ENCODE peak calls at places on chromosomes 4 and X, in six cellular contexts. G is A549, B is H1, V is HepG2, J is K562, Y is SK-N-SH. M is an unnamed sample.

GRCh38 chr4:1992468-1993168 is 16.2 kb downstream of the NELFA start:
- DNase-seq in J (no peak), B (peak), V (no peak), Y (peak), G (no peak), M (no peak)

GRCh38 chr4:10605746-10606482 is 78.7 kb downstream of the CLNK start:
- DNase-seq in J (no peak), B (no peak), V (no peak), Y (no peak), G (no peak), M (no peak)

GRCh38 chr4:74320559-74321118 is 12.4 kb downstream of the EPGN start:
- DNase-seq in V (peak), J (peak), G (peak), B (peak), Y (peak), M (peak)

GRCh38 chr4:52110171-52110570 is 59.1 kb downstream of the SPATA18 start:
- DNase-seq in J (no peak), Y (no peak), G (no peak), V (no peak), B (no peak), M (no peak)

GRCh38 chrX:132488819-132489255 is at the start of gene MBNL3:
- DNase-seq in J (no peak), V (peak), G (peak), Y (peak), B (no peak), M (no peak)

GRCh38 chrX:31331045-31331444 is 259.2 kb upstream of the FTHL17 start:
- DNase-seq in V (no peak), Y (no peak), G (no peak), J (no peak), B (no peak), M (no peak)

GRCh38 chr4:82578935-82579334 is 17.1 kb upstream of the TMEM150C start:
- DNase-seq in V (no peak), G (peak), Y (no peak), J (no peak), B (no peak), M (no peak)

GRCh38 chrX:10620121-10620699 is at the start of gene MID1:
- DNase-seq in Y (peak), V (no peak), B (no peak), G (peak), J (no peak), M (no peak)

GRCh38 chrX:77442728-77443127 is 4.5 kb upstream of the FGF16 start:
- DNase-seq in B (no peak), Y (no peak), G (peak), V (peak), J (no peak), M (no peak)

GRCh38 chrX:1521459-1521956 is 15.5 kb downstream of the P2RY8 start:
- DNase-seq in V (peak), B (peak), J (no peak), Y (no peak), G (peak), M (peak)

GRCh38 chr4:67891645-67892044 is 7.8 kb upstream of the TMPRSS11D start:
- DNase-seq in G (no peak), Y (no peak), B (no peak), V (no peak), J (no peak), M (no peak)

GRCh38 chrX:48695524-48695875 is 1.0 kb upstream of the SUV39H1 start:
- DNase-seq in Y (no peak), V (no peak), G (no peak), B (no peak), J (no peak), M (no peak)

GRCh38 chr4:173524218-173525117 is 5.6 kb downstream of the HAND2 start:
- DNase-seq in B (no peak), G (no peak), J (no peak), Y (peak), V (no peak), M (no peak)

GRCh38 chr4:157217708-157218107 is 2.8 kb upstream of the GRIA2 start:
- DNase-seq in G (peak), V (peak), B (no peak), Y (peak), J (no peak), M (no peak)

GRCh38 chr4:65383589-65384305 is 286.5 kb downstream of the EPHA5 start:
- DNase-seq in B (no peak), G (peak), Y (no peak), J (no peak), V (no peak), M (no peak)

GRCh38 chr4:38154681-38155588 is 194.7 kb downstream of the PTTG2 start:
- DNase-seq in Y (no peak), J (no peak), G (peak), B (no peak), V (no peak), M (no peak)

GRCh38 chr4:145098675-145099037 is 545 bp downstream of the ABCE1 start:
- DNase-seq in V (peak), G (peak), J (no peak), Y (peak), B (no peak), M (no peak)

GRCh38 chr4:178037459-178038214 is 595.4 kb upstream of the AGA start:
- DNase-seq in G (no peak), Y (no peak), V (no peak), B (no peak), J (peak), M (no peak)

GRCh38 chr4:138113819-138114415 is 128.2 kb downstream of the SLC7A11 start:
- DNase-seq in V (peak), Y (no peak), B (no peak), G (no peak), J (no peak), M (no peak)

GRCh38 chr4:18935956-18936355 is 914.4 kb upstream of the LCORL start:
- DNase-seq in J (no peak), Y (no peak), G (no peak), V (no peak), B (no peak), M (no peak)

GRCh38 chr4:108396900-108397299 is 223.5 kb upstream of the RPL34 start:
- DNase-seq in J (no peak), B (no peak), G (no peak), Y (no peak), V (no peak), M (no peak)

GRCh38 chrX:43949669-43950068 is 23.5 kb downstream of the NDP start:
- DNase-seq in B (peak), G (peak), J (no peak), Y (no peak), V (peak), M (no peak)

GRCh38 chr4:156931267-156931666 is 40.3 kb downstream of the PDGFC start:
- DNase-seq in G (peak), V (peak), B (no peak), J (no peak), Y (no peak), M (no peak)

GRCh38 chr4:73620115-73620792 is at the start of gene RASSF6:
- DNase-seq in G (peak), J (peak), Y (no peak), B (peak), V (no peak), M (no peak)

GRCh38 chrX:75546724-75547123 is 23.9 kb upstream of the ZDHHC15 start:
- DNase-seq in G (no peak), J (no peak), Y (no peak), V (no peak), B (no peak), M (no peak)

GRCh38 chr4:181711387-181711786 is 531.8 kb upstream of the TENM3 start:
- DNase-seq in J (no peak), G (no peak), B (no peak), Y (no peak), V (no peak), M (no peak)

GRCh38 chr4:15232725-15233597 is 194.9 kb upstream of the C1QTNF7 start:
- DNase-seq in V (peak), Y (no peak), J (no peak), B (no peak), G (no peak), M (no peak)

GRCh38 chr4:7066493-7066892 is 1.4 kb downstream of the GRPEL1 start:
- DNase-seq in B (no peak), V (no peak), J (no peak), Y (no peak), G (no peak), M (no peak)

GRCh38 chr4:17385403-17385802 is 126.5 kb downstream of the QDPR start:
- DNase-seq in G (no peak), V (no peak), B (no peak), J (no peak), Y (no peak), M (peak)

GRCh38 chr4:77043507-77044131 is 32.2 kb downstream of the CCNI start:
- DNase-seq in Y (no peak), G (no peak), B (no peak), V (no peak), J (no peak), M (no peak)

GRCh38 chrX:37509349-37509748 is 62.1 kb upstream of the LANCL3 start:
- DNase-seq in V (no peak), G (no peak), J (no peak), B (no peak), Y (no peak), M (no peak)

GRCh38 chr4:163367651-163368050 is 24.0 kb downstream of the NPY5R start:
- DNase-seq in J (no peak), G (no peak), B (no peak), V (no peak), Y (no peak), M (no peak)

GRCh38 chrX:130575831-130576404 is 174.1 kb downstream of the RBMX2 start:
- DNase-seq in Y (peak), B (peak), V (peak), J (peak), G (peak), M (no peak)

GRCh38 chr4:2828758-2829181 is 14.9 kb upstream of the ADD1 start:
- DNase-seq in G (no peak), Y (peak), J (no peak), V (no peak), B (no peak), M (no peak)

GRCh38 chr4:185470503-185471195 is 884 bp downstream of the CCDC110 start:
- DNase-seq in Y (peak), V (peak), G (peak), B (no peak), J (peak), M (no peak)

GRCh38 chr4:113760094-113760851 is 1.3 kb downstream of the CAMK2D start:
- DNase-seq in B (no peak), G (peak), J (no peak), Y (no peak), V (no peak), M (no peak)

GRCh38 chrX:9597361-9598035 is 132.6 kb downstream of the TBL1X start:
- DNase-seq in B (no peak), G (no peak), Y (no peak), J (no peak), V (no peak), M (no peak)

GRCh38 chrX:37818031-37818430 is 29.3 kb downstream of the DYNLT3 start:
- DNase-seq in J (no peak), V (no peak), B (no peak), G (no peak), Y (no peak), M (no peak)

GRCh38 chr4:139177888-139178609 is 1.0 kb upstream of the ELF2 start:
- DNase-seq in J (peak), G (peak), V (peak), B (peak), Y (peak), M (peak)

DNA sequence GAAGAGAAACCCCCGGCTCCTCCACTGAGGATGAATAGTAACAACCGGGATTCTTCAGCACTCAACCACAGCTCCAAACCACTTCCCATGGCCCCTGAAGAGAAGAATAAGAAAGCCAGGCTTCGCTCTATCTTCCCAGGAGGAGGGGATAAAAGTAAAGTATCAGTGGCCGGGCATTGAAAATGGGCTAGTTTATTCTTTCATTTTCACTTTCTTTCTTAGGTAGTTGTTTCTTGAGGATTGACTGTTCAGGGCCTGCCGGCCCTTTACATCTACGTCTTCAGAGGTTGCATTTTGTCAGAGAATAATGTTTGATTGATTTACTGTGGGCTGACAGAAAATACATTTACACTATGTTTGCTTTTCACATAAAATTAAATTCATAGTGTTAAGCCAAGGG is 27.1 kb downstream of the PAK3 start:
- DNase-seq in G (no peak), B (no peak), J (no peak), V (no peak), Y (no peak), M (no peak)
- H3K4me3 ChIP-seq in G (no peak), B (no peak), J (no peak), V (no peak), Y (no peak), M (peak)

DNA sequence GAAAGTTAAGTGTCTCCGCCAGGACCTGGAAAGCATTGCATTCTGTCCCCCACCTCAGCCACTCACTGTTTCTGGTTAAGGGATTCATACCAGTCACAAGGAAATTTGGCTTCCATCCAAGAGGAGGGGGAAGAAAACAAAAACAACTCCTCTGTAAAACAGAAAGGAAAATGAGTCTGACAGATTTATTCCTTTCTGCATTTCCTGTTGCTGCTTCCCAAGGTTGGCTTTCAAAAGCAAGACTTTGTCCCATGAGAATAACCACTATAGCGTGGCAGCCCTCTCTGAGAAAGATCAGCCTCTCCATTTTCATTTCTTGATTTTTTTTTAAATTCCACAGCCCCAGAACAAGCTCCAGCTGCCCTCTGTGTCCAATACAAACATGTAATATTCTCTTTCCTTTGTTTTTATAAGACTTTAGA is 90.9 kb upstream of the DCLK2 start:
- DNase-seq in G (no peak), B (no peak), J (no peak), Y (peak), V (no peak), M (no peak)
- TF ChIP-seq CHD2 in G (no peak), B (no peak), J (no peak), Y (no peak), V (no peak), M (no peak)

GRCh38 chrX:36241397-36241796 is 321.9 kb downstream of the CFAP47 start:
- DNase-seq in J (no peak), V (no peak), Y (no peak), B (no peak), G (no peak), M (no peak)
- TF ChIP-seq CTCF in J (no peak), V (no peak), Y (no peak), B (no peak), G (no peak), M (no peak)

GRCh38 chrX:15358533-15358932 is 23.2 kb upstream of the PIGA start:
- DNase-seq in V (no peak), G (no peak), J (no peak), B (no peak), Y (no peak), M (no peak)

GRCh38 chrX:15356444-15356843 is 21.1 kb upstream of the PIGA start:
- DNase-seq in J (no peak), V (no peak), G (no peak), B (no peak), Y (no peak), M (no peak)

DNA sequence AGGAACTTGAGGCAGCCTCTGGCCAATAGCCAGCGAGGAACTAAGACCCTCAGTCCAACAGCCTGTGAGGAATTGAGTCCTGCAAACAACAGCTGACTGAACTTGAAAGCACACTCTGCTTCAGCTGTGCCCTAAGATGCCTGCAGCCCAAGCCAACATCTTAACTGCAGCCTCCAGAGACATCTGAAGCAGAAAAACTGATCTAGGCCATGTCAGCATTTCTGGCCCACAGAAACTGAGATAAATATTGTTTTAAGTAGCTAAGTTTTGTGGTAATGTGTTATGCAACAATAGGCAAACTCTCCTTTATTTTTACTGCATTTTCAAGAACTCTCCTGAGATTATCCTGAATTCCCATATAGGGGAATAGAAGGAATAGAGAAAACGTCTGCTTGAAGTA is 24.4 kb upstream of the PIGA start:
- DNase-seq in J (no peak), B (no peak), G (no peak), Y (no peak), V (no peak), M (no peak)
- H3K4me3 ChIP-seq in J (no peak), B (no peak), G (no peak), Y (no peak), V (no peak), M (no peak)

GRCh38 chr4:125123710-125124109 is 191.0 kb upstream of the FAT4 start:
- DNase-seq in Y (no peak), J (no peak), V (no peak), G (no peak), B (no peak), M (no peak)

DNA sequence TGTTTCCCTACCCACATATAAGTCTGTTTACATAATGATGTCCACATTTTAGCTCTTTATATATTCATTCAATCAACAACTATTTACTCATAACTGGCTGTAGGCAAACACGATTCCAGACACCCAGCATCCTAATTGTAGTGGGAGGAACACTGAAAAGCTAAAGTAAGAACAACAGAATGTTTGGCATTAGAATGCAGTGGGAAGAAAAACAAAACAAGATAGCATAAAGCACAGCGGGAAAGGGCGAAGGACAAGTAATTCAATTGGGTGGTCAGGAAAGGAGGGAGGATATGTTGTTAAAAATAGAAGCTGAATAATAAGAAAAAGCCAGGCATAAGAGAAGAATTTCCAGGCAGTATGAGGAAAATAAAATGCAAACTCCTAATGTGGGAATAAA is 189.5 kb upstream of the FAT4 start:
- DNase-seq in J (no peak), B (no peak), V (no peak), Y (no peak), G (no peak), M (no peak)
- TF ChIP-seq CHD2 in J (no peak), B (no peak), V (no peak), Y (no peak), G (no peak), M (no peak)

DNA sequence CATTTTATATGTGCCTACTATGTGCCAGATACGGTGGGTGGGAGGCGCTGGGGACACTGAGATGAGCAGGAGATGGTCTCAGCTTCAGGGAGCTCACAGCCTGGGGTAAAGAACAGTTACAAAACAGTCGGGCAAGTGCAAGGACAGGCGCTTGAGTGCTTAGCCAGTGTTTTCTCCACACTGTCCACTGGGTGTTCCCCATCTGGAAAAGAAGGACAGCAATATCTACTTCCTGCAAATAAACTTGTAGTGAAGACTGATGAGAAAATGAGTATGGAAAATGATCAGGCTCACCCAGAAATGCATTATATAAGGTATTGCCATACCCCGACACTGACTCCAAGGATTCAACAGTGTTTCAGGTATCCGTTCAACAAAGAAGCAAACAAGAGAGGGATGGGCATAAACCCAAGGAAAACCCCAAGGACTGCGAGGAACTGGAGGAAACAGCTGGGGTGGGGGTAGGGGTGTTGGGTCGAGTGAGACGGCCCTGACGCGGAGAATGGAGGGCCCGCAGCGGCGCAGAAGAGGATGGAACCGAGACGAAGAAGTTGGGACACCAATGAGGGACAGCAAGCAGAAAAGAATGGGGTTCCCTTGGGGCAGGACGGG is 805 bp downstream of the TMEM185A start:
- DNase-seq in B (no peak), Y (peak), J (peak), G (peak), V (peak), M (no peak)
- TF ChIP-seq CTCF in B (no peak), Y (peak), J (no peak), G (no peak), V (peak), M (no peak)

DNA sequence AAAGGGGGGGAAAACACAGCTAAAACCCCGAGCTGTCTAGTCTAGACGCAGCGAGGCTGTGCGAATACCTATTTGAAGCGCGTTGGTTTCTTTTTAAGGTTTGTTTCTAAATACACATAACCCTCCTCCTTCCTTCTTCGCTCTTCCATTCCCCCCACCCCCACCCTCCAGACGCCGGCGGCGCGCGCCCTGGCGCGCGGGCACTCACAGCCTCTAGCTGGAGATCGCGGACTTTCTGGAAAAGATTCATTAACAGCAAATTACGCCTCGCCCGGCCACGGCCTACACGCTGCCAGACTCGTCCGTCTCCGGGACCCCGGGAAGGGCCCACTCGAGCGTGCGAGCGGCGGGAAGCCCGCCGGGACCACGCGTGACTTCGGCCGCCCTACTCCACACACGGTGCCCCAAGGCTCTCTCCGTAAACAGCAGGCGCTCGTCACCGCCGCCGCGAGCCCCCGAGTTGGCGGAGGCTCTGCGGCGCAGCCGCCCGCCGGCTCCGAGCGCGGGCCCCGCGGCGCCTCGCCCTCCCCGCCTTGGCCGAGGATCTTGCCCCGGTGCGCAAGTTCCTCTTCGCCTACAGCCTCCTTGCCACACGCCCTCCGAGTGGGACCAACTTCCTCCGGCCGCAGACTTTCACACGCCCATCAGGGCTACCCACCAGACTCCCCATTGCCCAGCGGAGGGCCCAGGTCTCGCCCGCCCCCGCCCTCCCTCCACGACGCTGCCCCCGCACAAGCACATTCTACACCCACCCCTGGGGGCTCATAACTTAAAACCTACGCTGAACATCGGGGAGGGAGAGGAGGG is 2.0 kb downstream of the BCOR start:
- DNase-seq in Y (peak), V (no peak), J (no peak), B (no peak), G (no peak), M (no peak)
- H3K4me3 ChIP-seq in Y (peak), V (peak), J (peak), B (peak), G (peak), M (peak)

GRCh38 chr4:45668086-45668485 is 455.8 kb downstream of the GABRG1 start:
- DNase-seq in Y (no peak), G (no peak), V (no peak), B (no peak), J (no peak), M (no peak)
- TF ChIP-seq CHD2 in Y (no peak), G (no peak), V (no peak), B (no peak), J (no peak), M (no peak)

M was measured in GM12878.